ENCODE peak calls at places on chromosomes 11 and 22, in five cellular contexts. M, U, D, N and Z are unnamed samples.

GRCh38 chr22:20438678-20439492 is 1.3 kb upstream of the SCARF2 start:
- DNase-seq in M (no peak), U (peak; percentile 55), D (peak; percentile 64), N (peak; percentile 17), Z (no peak)

GRCh38 chr11:20668844-20669832 is at the start of gene NELL1:
- DNase-seq in M (no peak), U (peak; percentile 60), D (no peak), N (no peak), Z (no peak)

GRCh38 chr11:133326332-133326731 is 206.0 kb downstream of the OPCML start:
- DNase-seq in M (no peak), U (no peak), D (no peak), N (no peak), Z (no peak)

GRCh38 chr22:41603873-41604332 is 14.3 kb upstream of the PMM1 start:
- DNase-seq in M (no peak), U (no peak), D (no peak), N (no peak), Z (no peak)

GRCh38 chr11:6705905-6706535 is 22.9 kb upstream of the MRPL17 start:
- DNase-seq in M (peak; percentile 47), U (no peak), D (no peak), N (peak; percentile 45), Z (no peak)

GRCh38 chr11:126446581-126446980 is 91.1 kb downstream of the ST3GAL4 start:
- DNase-seq in M (no peak), U (no peak), D (no peak), N (no peak), Z (no peak)

GRCh38 chr11:86202013-86202336 is 42.6 kb upstream of the EED start:
- DNase-seq in M (no peak), U (no peak), D (no peak), N (no peak), Z (no peak)

GRCh38 chr22:24156146-24156914 is 25.0 kb upstream of the SUSD2 start:
- DNase-seq in M (peak; percentile 39), U (peak; percentile 71), D (peak; percentile 82), N (no peak), Z (no peak)

GRCh38 chr22:44354288-44354687 is 41.5 kb upstream of the SHISAL1 start:
- DNase-seq in M (no peak), U (peak; percentile 22), D (peak; percentile 10), N (no peak), Z (no peak)

GRCh38 chr11:106397787-106398355 is 320.4 kb downstream of the AASDHPPT start:
- DNase-seq in M (no peak), U (no peak), D (no peak), N (no peak), Z (no peak)

GRCh38 chr22:43658823-43659222 is 153.3 kb downstream of the EFCAB6 start:
- DNase-seq in M (no peak), U (no peak), D (no peak), N (no peak), Z (no peak)

GRCh38 chr11:13277719-13278619 is at the start of gene BMAL1:
- DNase-seq in M (peak; percentile 76), U (peak; percentile 75), D (peak; percentile 87), N (no peak), Z (peak; percentile 76)

GRCh38 chr22:46651316-46651715 is 31.1 kb downstream of the GRAMD4 start:
- DNase-seq in M (no peak), U (no peak), D (no peak), N (no peak), Z (no peak)

GRCh38 chr11:93668171-93668570 is 6.7 kb downstream of the CEP295 start:
- DNase-seq in M (no peak), U (no peak), D (no peak), N (no peak), Z (no peak)
- TF ChIP-seq CTCF in M (no peak), U (no peak), D (no peak), N (no peak), Z (no peak)

DNA sequence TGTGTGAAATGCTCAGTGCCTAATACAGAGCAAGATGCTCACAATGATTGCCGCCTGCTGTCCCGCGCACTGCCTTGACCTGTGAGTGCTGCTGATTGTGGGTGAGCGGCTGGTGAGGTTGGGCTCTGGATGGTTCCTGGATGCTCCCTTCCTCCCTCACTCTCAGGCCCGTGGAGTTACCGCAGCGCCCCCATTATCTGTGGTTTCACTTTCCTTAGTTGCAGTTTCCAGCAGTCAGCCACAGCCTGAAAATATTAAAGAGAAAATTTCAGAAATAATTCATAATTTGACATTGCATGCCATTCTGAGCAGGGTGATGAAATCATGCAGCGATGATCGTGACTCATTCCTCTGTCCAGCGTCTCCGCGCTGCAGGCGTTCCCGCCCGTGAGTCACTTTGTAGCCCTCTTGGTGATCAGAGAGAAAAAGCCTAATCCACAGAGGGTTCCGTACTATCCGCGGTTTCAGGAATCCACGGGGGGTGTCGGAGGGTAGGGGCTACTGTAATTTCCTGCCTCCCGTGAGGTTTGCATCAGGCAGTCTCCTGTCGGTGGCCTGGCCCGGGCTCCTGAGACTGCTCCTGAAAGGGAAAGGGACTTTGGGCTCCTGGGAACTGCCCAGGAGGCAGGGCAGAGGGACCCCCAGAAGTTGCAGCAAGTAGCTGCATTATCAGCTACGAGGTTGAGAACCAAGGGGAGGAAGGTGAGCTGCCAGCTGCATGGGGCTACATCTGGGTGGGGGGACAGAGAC is 10.6 kb downstream of the RPL3 start:
- DNase-seq in M (no peak), U (no peak), D (no peak), N (peak; percentile 78), Z (peak; percentile 92)
- TF ChIP-seq CTCF in M (no peak), U (no peak), D (peak; percentile 7), N (no peak), Z (no peak)

GRCh38 chr22:48576333-48577013 is 1251.2 kb downstream of the BRD1 start:
- DNase-seq in M (no peak), U (no peak), D (no peak), N (no peak), Z (no peak)
- TF ChIP-seq CTCF in M (no peak), U (no peak), D (peak; percentile 13), N (peak; percentile 59), Z (no peak)

DNA sequence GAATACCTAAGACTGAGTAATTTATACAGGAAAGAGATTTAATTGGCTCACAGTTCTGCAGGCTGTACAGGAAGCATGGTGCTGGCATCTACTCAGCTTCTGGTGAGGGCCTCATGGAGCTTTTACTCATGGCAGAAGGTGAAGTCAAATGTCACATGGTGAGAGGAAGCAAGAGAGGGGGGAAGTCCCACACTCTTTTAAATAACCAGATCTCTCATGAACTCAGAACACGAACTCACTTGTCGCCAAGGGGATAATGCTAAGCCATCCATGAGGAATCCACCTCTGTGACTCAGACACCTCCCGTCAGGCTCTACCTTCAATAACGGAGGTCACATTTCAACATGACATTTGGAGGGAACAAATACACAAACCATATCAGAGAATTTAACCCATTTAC is 42.2 kb downstream of the BIRC2 start:
- DNase-seq in M (no peak), U (no peak), D (no peak), N (no peak), Z (no peak)
- TF ChIP-seq CTCF in M (no peak), U (no peak), D (no peak), N (no peak), Z (no peak)

DNA sequence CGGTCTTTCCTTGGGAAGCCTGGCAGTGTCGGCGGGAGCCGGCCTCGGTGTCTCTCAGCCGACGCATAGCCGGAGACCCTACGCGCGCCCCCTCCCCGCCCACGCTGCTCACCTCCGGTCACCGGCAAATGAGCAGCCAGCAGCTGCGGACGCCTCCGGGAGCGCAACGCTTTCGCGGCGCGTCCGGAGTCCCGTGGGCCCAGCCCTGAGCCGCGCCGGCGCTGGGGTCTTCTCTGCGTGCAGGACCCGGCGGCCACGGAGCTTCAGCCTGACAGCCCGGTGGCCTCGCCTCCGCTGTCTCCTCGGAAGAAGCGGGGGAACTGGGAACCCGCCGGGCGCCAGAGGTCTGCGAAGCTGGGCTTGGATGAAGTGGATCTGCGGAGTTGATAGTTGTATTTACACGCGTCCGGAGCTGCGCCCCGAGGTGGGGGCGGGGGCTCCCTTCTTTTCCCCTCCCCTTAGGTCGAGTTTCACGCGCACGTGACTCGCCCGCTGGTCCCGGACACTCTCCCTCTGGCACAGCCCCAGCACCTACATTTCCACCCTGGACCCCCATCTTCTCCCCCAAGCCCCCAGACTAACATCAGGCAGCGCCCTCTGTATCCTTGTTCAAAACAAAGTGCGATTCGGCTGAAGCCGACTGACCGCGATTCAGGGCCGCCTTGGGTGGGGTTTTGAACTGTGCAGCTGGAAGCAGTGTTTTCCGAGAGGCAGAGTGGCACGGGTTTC is at the start of gene SLC43A1:
- DNase-seq in M (peak; percentile 72), U (peak; percentile 80), D (peak; percentile 79), N (no peak), Z (no peak)
- TF ChIP-seq CTCF in M (no peak), U (no peak), D (no peak), N (no peak), Z (no peak)

DNA sequence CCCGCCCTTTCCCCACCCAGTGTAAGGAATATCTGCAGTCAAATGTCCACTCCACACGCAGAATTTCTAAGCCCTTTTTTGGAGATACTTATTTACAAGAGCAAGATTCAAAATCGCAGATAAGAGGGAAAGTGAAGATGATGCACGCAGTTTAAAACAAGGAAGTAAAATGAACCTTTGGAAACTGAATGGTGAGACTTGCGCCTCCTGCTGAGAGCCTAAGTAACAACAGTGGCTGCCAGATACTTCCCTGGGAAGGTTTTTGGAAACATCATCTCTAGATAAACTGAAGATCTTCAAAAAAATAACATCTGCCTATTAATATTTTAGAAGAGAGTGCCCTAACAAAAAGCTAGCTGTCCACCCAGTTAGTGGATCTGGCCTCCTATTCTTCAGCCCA is 963.1 kb upstream of the FAT3 start:
- DNase-seq in M (no peak), U (no peak), D (no peak), N (no peak), Z (no peak)
- TF ChIP-seq CTCF in M (no peak), U (no peak), D (no peak), N (no peak), Z (no peak)

DNA sequence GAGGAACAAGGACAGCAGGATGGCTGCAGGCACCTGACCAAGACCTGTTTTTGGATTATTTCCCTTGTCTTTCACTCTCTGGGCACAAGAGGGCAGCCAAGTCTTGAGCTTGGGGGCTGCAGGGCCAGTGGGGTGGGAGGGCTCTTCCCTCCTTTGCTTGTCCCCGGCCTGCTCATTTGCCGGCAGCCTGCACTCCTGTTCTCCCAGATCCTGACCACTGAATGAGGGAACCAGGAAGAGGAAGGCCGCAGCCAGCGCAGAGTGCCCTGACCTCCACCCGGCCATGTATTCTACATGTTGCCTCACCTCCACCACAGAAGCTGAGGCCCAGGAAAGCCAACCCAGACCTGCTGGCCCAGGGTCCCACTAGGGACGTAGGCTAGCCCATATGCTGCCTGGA is 15.5 kb upstream of the NNMT start:
- DNase-seq in M (peak; percentile 59), U (no peak), D (peak; percentile 85), N (peak; percentile 89), Z (no peak)
- TF ChIP-seq CTCF in M (peak; percentile 42), U (peak; percentile 41), D (peak; percentile 67), N (peak; percentile 72), Z (peak; percentile 14)

GRCh38 chr22:28800308-28801041 is at the start of gene XBP1:
- DNase-seq in M (peak; percentile 95), U (peak; percentile 99), D (peak; percentile 97), N (peak; percentile 91), Z (peak; percentile 92)
- TF ChIP-seq CTCF in M (no peak), U (no peak), D (no peak), N (no peak), Z (no peak)

DNA sequence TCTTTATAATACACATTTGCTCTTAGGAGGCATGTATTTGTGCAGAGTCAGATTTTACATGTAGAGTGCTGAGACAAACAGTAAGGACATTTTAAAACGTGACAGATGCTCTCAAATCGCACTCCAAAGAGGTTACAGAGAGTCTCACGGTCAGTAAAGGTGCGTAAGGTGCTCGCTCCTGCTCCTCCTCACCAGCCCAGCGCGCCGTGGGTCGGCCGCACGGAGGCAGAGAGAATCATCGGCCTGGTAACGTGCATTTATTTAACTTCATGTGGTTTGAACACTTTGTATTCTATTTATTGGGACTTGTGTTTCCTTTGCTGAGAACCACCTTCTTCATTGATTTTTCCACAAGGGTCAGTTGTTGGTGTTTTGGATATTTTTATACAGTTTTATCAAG is 900.1 kb downstream of the BRD1 start:
- DNase-seq in M (no peak), U (no peak), D (no peak), N (no peak), Z (no peak)
- TF ChIP-seq CTCF in M (no peak), U (no peak), D (no peak), N (no peak), Z (no peak)